ENCODE peak calls at places on chromosomes 3 and 15, in nine cellular contexts. C is naive thymus-derived CD8-positive, alpha-beta T cell; Y is left kidney; V is H7; E is dermis blood vessel endothelial cell; Z is iris pigment epithelial cell; O is aorta; P is Ammon's horn; B is frontal cortex. H is an unnamed sample.
A peak's percentile ranks its signal among the peaks of the same experiment; 100 is the strongest.

GRCh38 chr3:45002139-45002660 is 23.9 kb upstream of the CLEC3B start:
- DNase-seq in O (no peak), B (no peak), V (no peak), P (no peak), E (peak; percentile 45), Z (no peak), Y (no peak), C (no peak), H (no peak)

GRCh38 chr3:37955918-37956317 is 34.7 kb upstream of the VILL start:
- DNase-seq in B (no peak), C (no peak), V (no peak), O (no peak), P (peak; percentile 43), Z (no peak), E (peak; percentile 17), Y (no peak), H (no peak)

GRCh38 chr3:69309810-69310209 is 76.1 kb downstream of the FRMD4B start:
- DNase-seq in E (peak; percentile 64), Z (peak; percentile 59), V (peak; percentile 18), Y (peak; percentile 60), C (no peak), P (no peak), B (no peak), O (no peak), H (no peak)

GRCh38 chr15:64507293-64507802 is 47.0 kb downstream of the ZNF609 start:
- DNase-seq in Y (peak; percentile 90), Z (peak; percentile 95), C (peak; percentile 21), E (peak; percentile 70), O (no peak), P (peak; percentile 80), V (no peak), B (peak; percentile 25), H (peak; percentile 68)

GRCh38 chr3:114504941-114505632 is 211.3 kb downstream of the TIGIT start:
- DNase-seq in Y (no peak), V (no peak), E (peak; percentile 26), Z (no peak), P (no peak), C (no peak), B (no peak), O (no peak), H (no peak)

GRCh38 chr15:30992073-30992363 is 590 bp upstream of the MTMR10 start:
- DNase-seq in C (no peak), P (no peak), B (no peak), E (no peak), Y (no peak), Z (no peak), V (no peak), O (no peak), H (no peak)

GRCh38 chr15:67880651-67881182 is 40.9 kb upstream of the RNU6-1 start:
- DNase-seq in Z (peak; percentile 28), P (peak; percentile 73), B (no peak), E (no peak), Y (no peak), V (no peak), C (no peak), O (no peak), H (peak; percentile 39)

GRCh38 chr3:118942651-118943050 is 92.0 kb downstream of the IGSF11 start:
- DNase-seq in B (no peak), V (no peak), O (no peak), P (no peak), Y (no peak), E (no peak), Z (no peak), C (no peak), H (no peak)

GRCh38 chr15:75928680-75929608 is 25.3 kb downstream of the FBXO22 start:
- DNase-seq in B (no peak), P (no peak), Z (peak; percentile 28), Y (peak; percentile 78), V (peak; percentile 45), O (no peak), E (peak; percentile 6), C (no peak), H (peak; percentile 5)

GRCh38 chr3:59326246-59327024 is 276.6 kb upstream of the CFAP20DC start:
- DNase-seq in C (no peak), Z (no peak), Y (no peak), B (no peak), V (peak; percentile 19), P (no peak), O (no peak), E (no peak), H (peak; percentile 1)

GRCh38 chr15:48415036-48415886 is 84.0 kb downstream of the DUT start:
- DNase-seq in Y (no peak), B (no peak), E (peak; percentile 58), V (no peak), O (no peak), C (no peak), P (no peak), Z (peak; percentile 58), H (no peak)

GRCh38 chr3:55180936-55181535 is 253.2 kb upstream of the LRTM1 start:
- DNase-seq in Y (peak; percentile 34), C (no peak), B (peak; percentile 35), Z (peak; percentile 48), O (no peak), V (peak; percentile 19), E (peak; percentile 40), P (peak; percentile 9), H (peak; percentile 49)

GRCh38 chr3:183560607-183561006 is 5.1 kb upstream of the KLHL6 start:
- DNase-seq in P (no peak), Z (peak; percentile 21), C (peak; percentile 25), B (no peak), E (peak; percentile 54), Y (no peak), O (no peak), V (peak; percentile 68), H (peak; percentile 27)

GRCh38 chr3:86245360-86245759 is 745.6 kb downstream of the VGLL3 start:
- DNase-seq in B (peak; percentile 8), Z (peak; percentile 1), P (peak; percentile 41), O (no peak), E (no peak), Y (peak; percentile 36), C (no peak), V (peak; percentile 24), H (peak; percentile 54)

GRCh38 chr15:52284164-52284563 is 11.4 kb downstream of the MYO5C start:
- DNase-seq in P (no peak), B (no peak), E (peak; percentile 45), C (no peak), Z (peak; percentile 74), O (no peak), Y (no peak), V (no peak), H (no peak)

GRCh38 chr3:180528843-180529242 is 73.1 kb upstream of the TTC14 start:
- DNase-seq in Y (no peak), C (no peak), P (no peak), Z (no peak), E (no peak), V (no peak), B (no peak), O (no peak), H (no peak)

GRCh38 chr3:55885721-55886120 is 398.6 kb upstream of the WNT5A start:
- DNase-seq in C (no peak), E (no peak), V (no peak), Y (peak; percentile 34), B (no peak), O (no peak), Z (peak; percentile 79), P (no peak), H (peak; percentile 73)

GRCh38 chr3:151439652-151440125 is 21.2 kb downstream of the IGSF10 start:
- DNase-seq in C (peak; percentile 6), Z (peak; percentile 63), Y (peak; percentile 81), B (peak; percentile 48), V (peak; percentile 38), P (peak; percentile 67), O (no peak), E (peak; percentile 75), H (peak; percentile 63)

GRCh38 chr3:183548262-183548769 is 7.2 kb downstream of the KLHL6 start:
- DNase-seq in B (no peak), O (no peak), Z (peak; percentile 97), E (peak; percentile 94), Y (peak; percentile 37), P (no peak), C (no peak), V (peak; percentile 85), H (peak; percentile 20)

GRCh38 chr15:83837946-83838571 is 184.1 kb downstream of the ADAMTSL3 start:
- DNase-seq in O (peak; percentile 81), Y (peak; percentile 66), C (no peak), P (peak; percentile 72), E (no peak), Z (peak; percentile 40), B (peak; percentile 36), V (peak; percentile 62), H (peak; percentile 13)

GRCh38 chr3:119146578-119147375 is 812 bp downstream of the TEX55 start:
- DNase-seq in E (no peak), B (no peak), Z (no peak), O (no peak), C (no peak), Y (no peak), P (no peak), V (no peak), H (no peak)

GRCh38 chr3:134448664-134449063 is 37.1 kb downstream of the ANAPC13 start:
- DNase-seq in P (no peak), O (no peak), V (no peak), B (no peak), Y (no peak), C (no peak), E (no peak), Z (no peak), H (no peak)